ENCODE peak calls at places on chromosomes 11 and 22, in ten cellular contexts. W is left ventricle myocardium superior, X is kidney, S is amniotic stem cell, O is NCI-H146, G is HEK293T, T is NCI-H1048, R is glomerular endothelial cell, P is tibial artery, F is HT-29. E is an unnamed sample.

GRCh38 chr11:6402561-6402981 is 12.3 kb downstream of the SMPD1 start:
- DNase-seq in X (no peak), G (no peak), P (no peak), T (no peak), R (no peak), F (no peak), S (no peak), O (no peak), W (no peak), E (no peak)

GRCh38 chr11:115580927-115581680 is 76.9 kb upstream of the CADM1 start:
- DNase-seq in R (no peak), W (peak; percentile 64), T (no peak), G (peak; percentile 48), S (no peak), P (no peak), O (peak; percentile 86), F (peak; percentile 11), X (peak; percentile 89), E (no peak)

GRCh38 chr11:125402436-125402835 is 93.6 kb downstream of the FEZ1 start:
- DNase-seq in P (no peak), T (no peak), F (no peak), S (peak; percentile 19), W (no peak), G (no peak), O (no peak), X (peak; percentile 8), R (no peak), E (no peak)

GRCh38 chr11:113613619-113614018 is 92.5 kb downstream of the TMPRSS5 start:
- DNase-seq in W (no peak), F (no peak), O (no peak), R (no peak), X (no peak), P (no peak), S (no peak), T (no peak), G (no peak), E (no peak)

GRCh38 chr22:31079095-31079642 is 1.9 kb upstream of the SMTN start:
- DNase-seq in G (no peak), S (no peak), R (no peak), X (no peak), O (no peak), T (no peak), W (no peak), F (peak; percentile 58), P (no peak), E (peak; percentile 74)

GRCh38 chr11:111344032-111344431 is 35.0 kb downstream of the POU2AF1 start:
- DNase-seq in G (no peak), F (no peak), X (no peak), S (no peak), O (no peak), W (peak; percentile 70), R (no peak), T (no peak), P (peak; percentile 75), E (no peak)

GRCh38 chr11:18791175-18792065 is at the start of gene PTPN5:
- DNase-seq in X (no peak), G (peak; percentile 40), S (no peak), F (no peak), W (no peak), O (peak; percentile 19), T (no peak), R (no peak), P (peak; percentile 54), E (no peak)

GRCh38 chr11:117443269-117444186 is 115.9 kb downstream of the CEP164 start:
- DNase-seq in T (no peak), F (peak; percentile 34), R (no peak), G (peak; percentile 72), W (peak; percentile 81), O (peak; percentile 57), P (peak; percentile 47), S (no peak), X (peak; percentile 81), E (peak; percentile 46)

GRCh38 chr11:32436751-32437405 is 1.5 kb upstream of the WT1 start:
- DNase-seq in P (no peak), G (no peak), S (no peak), O (no peak), W (no peak), X (no peak), F (no peak), R (no peak), T (no peak), E (no peak)

GRCh38 chr11:57711414-57712255 is at the start of gene MED19:
- DNase-seq in F (peak; percentile 97), G (peak; percentile 77), O (peak; percentile 98), T (peak; percentile 84), W (peak; percentile 80), R (peak; percentile 20), S (peak; percentile 56), P (no peak), X (peak; percentile 95), E (peak; percentile 91)

GRCh38 chr11:128330203-128330602 is 257.2 kb downstream of the ETS1 start:
- DNase-seq in P (no peak), F (no peak), X (no peak), T (no peak), G (no peak), O (peak; percentile 70), R (no peak), S (no peak), W (no peak), E (no peak)

GRCh38 chr11:130178441-130178971 is 18.9 kb downstream of the ST14 start:
- DNase-seq in R (no peak), T (no peak), G (no peak), O (peak; percentile 16), S (no peak), F (peak; percentile 75), X (peak; percentile 82), P (no peak), W (no peak), E (no peak)

GRCh38 chr22:17948101-17948500 is 76.3 kb downstream of the MICAL3 start:
- DNase-seq in P (no peak), F (no peak), X (no peak), O (no peak), R (no peak), G (no peak), T (no peak), S (no peak), W (no peak), E (no peak)

GRCh38 chr22:30381250-30381649 is 6.0 kb downstream of the RNF215 start:
- DNase-seq in T (no peak), R (no peak), S (no peak), W (no peak), P (no peak), F (no peak), O (no peak), G (no peak), X (no peak), E (no peak)

GRCh38 chr11:133492895-133493294 is 39.4 kb downstream of the OPCML start:
- DNase-seq in F (no peak), G (no peak), W (no peak), R (no peak), X (no peak), P (no peak), S (no peak), O (no peak), T (no peak), E (no peak)

GRCh38 chr11:94832604-94833238 is 64.6 kb downstream of the AMOTL1 start:
- DNase-seq in R (no peak), P (no peak), S (no peak), T (no peak), X (no peak), F (no peak), O (no peak), W (no peak), G (no peak), E (no peak)

GRCh38 chr11:57662893-57663292 is 5.0 kb upstream of the ZDHHC5 start:
- DNase-seq in S (no peak), P (no peak), R (no peak), X (no peak), F (peak; percentile 18), T (no peak), G (no peak), W (no peak), O (no peak), E (no peak)

GRCh38 chr11:16924826-16925494 is 89.3 kb downstream of the PLEKHA7 start:
- DNase-seq in F (peak; percentile 97), X (peak; percentile 90), S (no peak), P (peak; percentile 67), W (peak; percentile 68), O (peak; percentile 45), T (no peak), R (no peak), G (peak; percentile 49), E (peak; percentile 88)

GRCh38 chr11:19934828-19935259 is 222.2 kb downstream of the NAV2 start:
- DNase-seq in S (peak; percentile 70), W (no peak), R (no peak), F (no peak), G (no peak), X (no peak), T (no peak), O (no peak), P (no peak), E (no peak)

GRCh38 chr22:40951795-40952602 is 821 bp downstream of the RBX1 start:
- DNase-seq in T (no peak), P (no peak), F (peak; percentile 35), X (no peak), W (no peak), R (no peak), O (no peak), S (no peak), G (no peak), E (no peak)

GRCh38 chr11:130585545-130585944 is 137.1 kb downstream of the ADAMTS15 start:
- DNase-seq in W (no peak), X (no peak), S (no peak), F (no peak), G (no peak), R (no peak), P (no peak), T (no peak), O (no peak), E (no peak)

GRCh38 chr11:444397-445144 is 2.8 kb upstream of the ANO9 start:
- DNase-seq in S (no peak), T (no peak), W (peak; percentile 40), G (no peak), X (peak; percentile 76), F (peak; percentile 35), O (peak; percentile 54), P (no peak), R (no peak), E (no peak)

GRCh38 chr11:131579932-131580387 is 209.5 kb downstream of the NTM start:
- DNase-seq in F (peak; percentile 48), G (peak; percentile 61), O (no peak), P (no peak), T (no peak), W (no peak), X (no peak), S (peak; percentile 48), R (no peak), E (no peak)

GRCh38 chr11:126360049-126360446 is 4.6 kb downstream of the ST3GAL4 start:
- DNase-seq in T (no peak), G (no peak), S (no peak), F (no peak), W (no peak), O (no peak), R (no peak), X (no peak), P (no peak), E (no peak)